ENCODE peak calls at places on chromosomes 3 and 15, in four cellular contexts. V is endothelial cell; O is RWPE1; I is CD4-positive, alpha-beta T cell. W is an unnamed sample.

GRCh38 chr15:32825219-32825618 is 107.4 kb downstream of the GREM1 start:
- DNase-seq in I (no peak), O (no peak), V (no peak), W (no peak)

GRCh38 chr3:29346828-29347227 is 66.0 kb downstream of the RBMS3 start:
- DNase-seq in V (no peak), I (no peak), O (no peak), W (no peak)

GRCh38 chr15:60074181-60074885 is 70.2 kb downstream of the FOXB1 start:
- DNase-seq in I (no peak), V (no peak), O (no peak), W (no peak)

GRCh38 chr3:100113728-100114412 is 431 bp downstream of the FILIP1L start:
- DNase-seq in V (no peak), O (peak), I (no peak), W (no peak)

GRCh38 chr15:101123222-101123910 is 128.5 kb downstream of the CHSY1 start:
- DNase-seq in O (no peak), V (no peak), I (no peak), W (no peak)

GRCh38 chr3:111874177-111874820 is 15.2 kb downstream of the PHLDB2 start:
- DNase-seq in V (no peak), O (peak), I (no peak), W (no peak)

GRCh38 chr3:142035308-142035922 is 113.9 kb downstream of the TFDP2 start:
- DNase-seq in V (no peak), I (no peak), O (no peak), W (no peak)

GRCh38 chr15:61489571-61489970 is 260.5 kb upstream of the RORA start:
- DNase-seq in I (no peak), V (no peak), O (no peak), W (no peak)

GRCh38 chr3:169769287-169770181 is at the start of gene ACTRT3:
- DNase-seq in V (peak), I (peak), O (peak), W (no peak)

GRCh38 chr3:53140575-53141467 is 10.6 kb upstream of the RFT1 start:
- DNase-seq in O (no peak), I (no peak), V (no peak), W (no peak)

GRCh38 chr3:101676765-101677435 is at the start of gene ZBTB11:
- DNase-seq in I (peak), V (peak), O (peak), W (peak)

GRCh38 chr3:67083277-67083676 is 85.2 kb downstream of the KBTBD8 start:
- DNase-seq in O (peak), I (peak), V (no peak), W (no peak)

GRCh38 chr3:155070932-155071387 is 9.2 kb upstream of the MME start:
- DNase-seq in O (peak), I (no peak), V (no peak), W (no peak)

GRCh38 chr3:105672996-105673395 is 195.8 kb downstream of the CBLB start:
- DNase-seq in V (no peak), I (no peak), O (no peak), W (no peak)

GRCh38 chr3:182233957-182234356 is 522.2 kb downstream of the SOX2 start:
- DNase-seq in V (no peak), I (no peak), O (no peak), W (no peak)
- TF ChIP-seq CTCF in V (no peak), I (no peak), O (no peak), W (no peak)

GRCh38 chr3:49093853-49094767 is at the start of gene QRICH1:
- DNase-seq in I (peak), O (peak), V (peak), W (peak)

GRCh38 chr3:49098910-49099630 is 5.2 kb upstream of the QRICH1 start:
- DNase-seq in O (no peak), I (no peak), V (no peak), W (no peak)

GRCh38 chr3:49092948-49093852 is 671 bp downstream of the QRICH1 start:
- DNase-seq in V (peak), O (peak), I (peak), W (peak)

GRCh38 chr3:49100046-49100615 is 4.4 kb downstream of the QARS1 start:
- DNase-seq in V (no peak), O (no peak), I (no peak), W (no peak)

DNA sequence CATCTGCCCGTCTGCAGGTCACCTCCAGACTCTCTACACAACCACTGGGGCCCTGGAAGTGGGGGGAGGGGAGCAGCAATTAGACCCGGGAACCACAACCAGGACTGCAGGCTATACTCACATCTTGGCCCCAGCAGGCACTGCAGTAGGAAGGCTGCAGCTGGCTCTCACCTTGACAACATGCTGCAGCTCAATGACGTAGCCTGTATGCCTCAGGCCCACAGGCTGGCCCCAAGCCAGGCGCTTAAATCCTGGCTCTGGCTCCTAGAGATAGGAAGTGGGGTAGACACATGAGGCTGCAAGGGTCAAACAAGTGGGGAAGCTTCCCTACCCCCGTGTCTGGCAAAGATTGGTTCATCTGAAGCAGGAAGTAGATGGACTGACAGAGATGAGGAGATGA is 4.6 kb upstream of the QRICH1 start:
- DNase-seq in V (no peak), O (no peak), I (no peak), W (no peak)
- TF ChIP-seq CTCF in V (no peak), O (no peak), I (no peak), W (no peak)

GRCh38 chr3:122247825-122248185 is 64.3 kb downstream of the CASR start:
- DNase-seq in V (no peak), O (no peak), I (no peak), W (no peak)

GRCh38 chr3:122246214-122246613 is 62.7 kb downstream of the CASR start:
- DNase-seq in O (no peak), V (no peak), I (no peak), W (no peak)

GRCh38 chr3:122251428-122251827 is 68.0 kb downstream of the CASR start:
- DNase-seq in O (no peak), V (no peak), I (no peak), W (no peak)

GRCh38 chr3:122247087-122247824 is 63.8 kb downstream of the CASR start:
- DNase-seq in I (no peak), V (no peak), O (no peak), W (no peak)

GRCh38 chr3:122245513-122246174 is 62.2 kb downstream of the CASR start:
- DNase-seq in V (no peak), I (no peak), O (peak), W (no peak)
- TF ChIP-seq CTCF in V (peak), I (peak), O (no peak), W (no peak)

DNA sequence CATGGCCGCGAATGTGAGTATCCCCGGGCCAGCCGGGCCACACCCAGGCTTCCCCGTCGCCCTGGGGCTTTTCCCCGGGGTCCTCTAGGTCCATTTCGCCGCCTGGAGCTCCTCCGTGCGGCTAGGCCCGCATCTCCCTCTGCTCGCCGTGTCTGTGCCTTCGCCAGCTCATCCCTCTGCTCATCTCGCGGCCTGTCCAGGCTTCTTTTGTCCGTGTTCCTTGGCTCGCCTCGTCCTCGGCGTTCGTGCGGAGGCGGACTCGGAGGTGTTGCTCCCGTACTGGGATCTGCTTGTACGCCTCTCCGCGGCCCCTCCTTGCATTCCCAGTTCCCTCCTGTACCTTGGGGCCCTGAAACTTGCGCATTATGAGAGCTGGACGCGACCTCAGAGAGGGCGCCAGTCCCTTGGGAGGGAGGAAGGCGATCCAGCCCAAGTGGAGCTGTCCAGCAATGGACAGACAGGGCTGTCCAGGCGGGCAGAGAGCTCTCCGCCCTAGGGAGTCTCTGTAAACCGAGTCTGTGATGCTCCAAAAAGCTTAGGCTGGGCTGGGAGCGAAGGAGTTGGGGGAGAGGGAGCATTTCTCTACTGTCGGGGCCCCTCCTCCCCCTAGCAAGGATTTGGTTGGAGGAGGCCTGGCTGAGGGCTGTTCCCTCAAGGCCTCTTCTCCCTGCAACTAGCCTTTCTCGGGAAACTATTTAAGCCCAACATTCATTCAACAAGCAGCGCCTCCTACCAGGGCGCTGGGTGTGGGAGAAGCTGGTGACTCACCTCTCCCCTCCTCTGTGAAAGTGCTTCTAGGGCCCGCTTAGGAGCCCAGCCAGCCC is 553 bp downstream of the TMEM43 start:
- DNase-seq in V (peak), O (peak), I (peak), W (no peak)
- TF ChIP-seq CTCF in V (no peak), O (no peak), I (no peak), W (no peak)

GRCh38 chr3:74883690-74884089 is 269.2 kb upstream of the CNTN3 start:
- DNase-seq in I (no peak), V (peak), O (no peak), W (no peak)
- TF ChIP-seq CTCF in I (no peak), V (peak), O (no peak), W (no peak)